ENCODE peak calls at places on chromosomes 13 and 19, in five cellular contexts. N is left ventricle myocardium inferior, A is EH, Q is SK-N-DZ, Y is heart left ventricle. U is an unnamed sample.

GRCh38 chr13:102316732-102317131 is 85.1 kb downstream of the FGF14 start:
- DNase-seq in Y (no peak), Q (no peak), A (no peak), N (no peak), U (no peak)

GRCh38 chr13:113801289-113801961 is 42.4 kb downstream of the TMEM255B start:
- DNase-seq in Y (no peak), A (no peak), N (no peak), Q (no peak), U (peak)

GRCh38 chr13:37869756-37870488 is at the start of gene TRPC4:
- DNase-seq in Q (peak), Y (peak), A (peak), N (peak), U (peak)

GRCh38 chr13:35765941-35766340 is 289.5 kb upstream of the MAB21L1 start:
- DNase-seq in A (no peak), Y (no peak), Q (no peak), N (no peak), U (no peak)

GRCh38 chr13:30159446-30159839 is 147.9 kb downstream of the KATNAL1 start:
- DNase-seq in Y (no peak), N (no peak), Q (no peak), A (peak), U (no peak)

GRCh38 chr13:48647625-48648024 is 6.1 kb upstream of the CYSLTR2 start:
- DNase-seq in Y (no peak), A (no peak), Q (no peak), N (no peak), U (no peak)

GRCh38 chr19:54390942-54391577 is 24.2 kb upstream of the TTYH1 start:
- DNase-seq in N (no peak), Y (no peak), Q (peak), A (peak), U (peak)

GRCh38 chr13:100584901-100585300 is 3.7 kb downstream of the GGACT start:
- DNase-seq in Q (no peak), N (no peak), Y (no peak), A (peak), U (no peak)

GRCh38 chr13:42064259-42064658 is 15.8 kb downstream of the DGKH start:
- DNase-seq in Q (no peak), N (no peak), A (peak), Y (no peak), U (no peak)

GRCh38 chr19:16376241-16376640 is 51.6 kb downstream of the KLF2 start:
- DNase-seq in Y (no peak), Q (no peak), N (no peak), A (no peak), U (no peak)

GRCh38 chr19:11736696-11737095 is 2.0 kb downstream of the ZNF823 start:
- DNase-seq in N (peak), A (peak), Q (peak), Y (peak), U (peak)

GRCh38 chr13:97259787-97260641 is 37.9 kb downstream of the MBNL2 start:
- DNase-seq in Y (no peak), Q (peak), A (peak), N (no peak), U (no peak)

GRCh38 chr19:15466851-15467733 is 2.7 kb upstream of the RASAL3 start:
- DNase-seq in N (no peak), A (peak), Y (no peak), Q (no peak), U (no peak)

GRCh38 chr19:5052515-5052914 is 83.6 kb downstream of the KDM4B start:
- DNase-seq in Y (no peak), N (no peak), A (no peak), Q (no peak), U (peak)

GRCh38 chr19:5154129-5154798 is 185.4 kb downstream of the KDM4B start:
- DNase-seq in A (peak), N (no peak), Q (peak), Y (peak), U (peak)